ENCODE peak calls at places on chromosomes 4 and X, in seven cellular contexts. T is WERI-Rb-1, V is adrenal gland, R is GM23248, Z is fibroblast of lung, Y is K562, E is pancreas. S is an unnamed sample.

GRCh38 chr4:103264905-103265304 is 66.8 kb upstream of the CENPE start:
- DNase-seq in T (no peak), V (no peak), R (no peak), Z (no peak), Y (no peak), E (no peak), S (no peak)

GRCh38 chr4:169151671-169152070 is 119.1 kb downstream of the SH3RF1 start:
- DNase-seq in T (no peak), V (no peak), R (peak; percentile 44), Z (peak; percentile 85), Y (no peak), E (no peak), S (no peak)

GRCh38 chrX:55908685-55909212 is 191.2 kb downstream of the RRAGB start:
- DNase-seq in T (no peak), V (peak; percentile 8), R (peak; percentile 35), Z (peak; percentile 8), Y (peak; percentile 3), E (no peak), S (no peak)

GRCh38 chr4:161522031-161522430 is 641.8 kb downstream of the FSTL5 start:
- DNase-seq in T (no peak), V (no peak), R (no peak), Z (peak; percentile 12), Y (no peak), E (no peak), S (no peak)

GRCh38 chr4:141022221-141022760 is 111.0 kb downstream of the RNF150 start:
- DNase-seq in T (no peak), V (no peak), R (no peak), Z (no peak), Y (no peak), E (no peak), S (no peak)

GRCh38 chrX:39629001-39629400 is 468.8 kb downstream of the BCOR start:
- DNase-seq in T (no peak), V (no peak), R (no peak), Z (no peak), Y (no peak), E (no peak), S (no peak)

GRCh38 chr4:80909938-80910337 is 120.6 kb upstream of the BMP3 start:
- DNase-seq in T (no peak), V (no peak), R (no peak), Z (no peak), Y (no peak), E (no peak), S (no peak)

GRCh38 chrX:11103751-11104150 is 7.4 kb upstream of the HCCS start:
- DNase-seq in T (no peak), V (no peak), R (peak; percentile 10), Z (no peak), Y (no peak), E (no peak), S (no peak)

GRCh38 chrX:111892375-111892774 is 16.4 kb downstream of the TRPC5OS start:
- DNase-seq in T (no peak), V (no peak), R (no peak), Z (no peak), Y (no peak), E (no peak), S (no peak)

GRCh38 chrX:153370293-153371055 is 30.7 kb downstream of the PNMA6E start:
- DNase-seq in T (no peak), V (no peak), R (no peak), Z (peak; percentile 3), Y (no peak), E (no peak), S (no peak)

GRCh38 chr4:166087569-166087968 is 214.5 kb downstream of the TLL1 start:
- DNase-seq in T (no peak), V (no peak), R (no peak), Z (no peak), Y (no peak), E (peak; percentile 14), S (no peak)

GRCh38 chr4:71296945-71297344 is 41.9 kb upstream of the SLC4A4 start:
- DNase-seq in T (no peak), V (no peak), R (peak; percentile 18), Z (no peak), Y (no peak), E (no peak), S (no peak)

GRCh38 chr4:147732516-147733193 is 767 bp downstream of the ARHGAP10 start:
- DNase-seq in T (peak; percentile 47), V (peak; percentile 56), R (peak; percentile 72), Z (peak; percentile 60), Y (no peak), E (peak; percentile 51), S (peak; percentile 45)

GRCh38 chr4:127622621-127622922 is 10.2 kb upstream of the INTU start:
- DNase-seq in T (peak; percentile 87), V (no peak), R (no peak), Z (no peak), Y (no peak), E (no peak), S (no peak)

GRCh38 chr4:148779771-148780170 is 337.6 kb upstream of the NR3C2 start:
- DNase-seq in T (no peak), V (no peak), R (no peak), Z (no peak), Y (no peak), E (no peak), S (no peak)

GRCh38 chr4:126850286-126850685 is 782.5 kb upstream of the INTU start:
- DNase-seq in T (no peak), V (no peak), R (peak; percentile 93), Z (peak; percentile 93), Y (peak; percentile 78), E (no peak), S (peak; percentile 56)

GRCh38 chrX:9829308-9830267 is 43.4 kb downstream of the SHROOM2 start:
- DNase-seq in T (no peak), V (no peak), R (peak; percentile 14), Z (peak; percentile 66), Y (no peak), E (no peak), S (peak; percentile 13)

GRCh38 chr4:141768954-141769353 is 132.6 kb downstream of the IL15 start:
- DNase-seq in T (no peak), V (no peak), R (peak; percentile 89), Z (peak; percentile 74), Y (no peak), E (no peak), S (peak; percentile 46)

DNA sequence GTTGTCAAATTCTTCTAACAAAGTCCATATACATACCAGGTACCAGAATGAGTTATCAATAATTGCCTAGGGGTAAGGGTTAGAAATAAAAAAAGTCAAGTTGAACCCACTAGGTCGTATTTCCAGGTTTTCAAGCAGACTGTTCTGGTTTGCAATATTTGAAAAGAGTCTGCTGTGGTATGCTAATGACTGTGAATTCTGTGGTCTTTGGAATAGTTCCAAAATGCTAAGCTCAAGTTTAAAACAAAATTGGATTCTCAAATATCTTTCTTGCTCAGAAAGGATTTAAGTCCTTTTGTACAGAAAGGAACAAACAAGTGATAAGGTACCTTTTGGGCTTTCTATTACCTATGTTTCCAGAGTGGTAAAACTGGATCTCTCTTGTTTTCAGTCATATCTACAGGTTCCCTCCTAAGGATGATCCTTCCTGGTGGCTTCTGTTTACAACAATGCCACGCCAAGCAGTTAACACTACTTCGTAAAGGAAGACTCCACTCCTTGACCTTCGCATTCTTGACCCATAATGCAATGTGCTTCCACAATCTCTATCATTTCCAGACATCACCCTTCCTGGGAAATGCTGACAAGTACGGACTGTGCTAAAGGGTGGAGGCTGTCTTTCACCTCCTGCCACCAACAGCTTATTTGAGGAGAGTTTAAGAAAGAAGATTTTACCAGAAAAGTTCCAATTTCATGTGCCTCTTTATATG is 531.7 kb upstream of the FTHL17 start:
- DNase-seq in T (no peak), V (no peak), R (peak; percentile 2), Z (peak; percentile 22), Y (no peak), E (no peak), S (no peak)
- H3K27me3 ChIP-seq in T (peaks cover 2% of the 10 kb centered on the region), V (no peaks in the 10 kb centered on the region), R (no peaks in the 10 kb centered on the region), Z (no peaks in the 10 kb centered on the region), Y (no peaks in the 10 kb centered on the region), E (peaks cover 21% of the 10 kb centered on the region), S (no peaks in the 10 kb centered on the region)

DNA sequence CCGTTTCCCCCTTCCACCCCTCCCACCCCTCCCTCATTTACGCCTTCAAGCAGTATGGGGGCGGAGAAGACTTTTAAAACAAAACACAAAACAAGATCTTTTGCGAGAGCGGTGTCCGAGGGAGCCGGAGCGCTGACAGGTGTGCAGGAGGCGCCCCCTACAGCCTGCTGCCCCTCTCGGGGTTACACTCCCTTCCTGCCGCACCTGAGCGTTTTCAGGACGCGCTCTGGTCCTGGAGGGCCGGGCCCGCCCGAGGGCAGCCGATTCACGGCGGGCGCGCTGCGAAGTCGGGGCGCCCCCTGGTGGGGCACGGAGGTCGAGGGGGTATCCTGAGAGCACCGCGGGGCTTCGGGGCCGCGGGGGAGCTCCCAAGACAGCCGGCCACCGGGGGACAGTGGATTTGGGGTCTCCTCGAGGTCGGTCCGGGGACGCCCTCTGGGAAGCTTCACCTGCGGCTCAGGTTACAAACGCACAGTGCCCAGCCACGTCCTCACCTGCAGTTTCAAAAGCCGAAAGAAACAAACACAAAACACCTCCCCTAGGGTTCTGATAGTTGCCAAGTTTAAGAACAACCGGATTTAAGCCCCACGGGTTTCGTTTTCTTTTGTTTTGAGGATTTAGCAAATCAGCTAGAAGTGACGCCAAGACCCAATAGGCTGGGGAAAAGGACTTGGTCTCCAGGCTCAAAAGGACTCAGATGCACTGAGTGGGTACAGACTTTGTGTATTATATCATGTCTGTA is 8.0 kb upstream of the NEUROG2 start:
- DNase-seq in T (peak; percentile 89), V (peak; percentile 43), R (peak; percentile 60), Z (no peak), Y (peak; percentile 80), E (peak; percentile 78), S (peak; percentile 29)
- H3K27me3 ChIP-seq in T (peaks cover 65% of the 10 kb centered on the region), V (peaks cover 56% of the 10 kb centered on the region), R (peaks cover 60% of the 10 kb centered on the region), Z (peaks cover 50% of the 10 kb centered on the region), Y (peaks cover 26% of the 10 kb centered on the region), E (peaks cover 38% of the 10 kb centered on the region), S (peaks cover 22% of the 10 kb centered on the region)

GRCh38 chr4:3483471-3483921 is 20.4 kb downstream of the DOK7 start:
- DNase-seq in T (peak; percentile 90), V (peak; percentile 47), R (peak; percentile 89), Z (no peak), Y (no peak), E (no peak), S (peak; percentile 41)
- H3K27me3 ChIP-seq in T (no peaks in the 10 kb centered on the region), V (peaks cover 26% of the 10 kb centered on the region), R (no peaks in the 10 kb centered on the region), Z (peaks cover 16% of the 10 kb centered on the region), Y (peaks cover 21% of the 10 kb centered on the region), E (no peaks in the 10 kb centered on the region), S (no peaks in the 10 kb centered on the region)

DNA sequence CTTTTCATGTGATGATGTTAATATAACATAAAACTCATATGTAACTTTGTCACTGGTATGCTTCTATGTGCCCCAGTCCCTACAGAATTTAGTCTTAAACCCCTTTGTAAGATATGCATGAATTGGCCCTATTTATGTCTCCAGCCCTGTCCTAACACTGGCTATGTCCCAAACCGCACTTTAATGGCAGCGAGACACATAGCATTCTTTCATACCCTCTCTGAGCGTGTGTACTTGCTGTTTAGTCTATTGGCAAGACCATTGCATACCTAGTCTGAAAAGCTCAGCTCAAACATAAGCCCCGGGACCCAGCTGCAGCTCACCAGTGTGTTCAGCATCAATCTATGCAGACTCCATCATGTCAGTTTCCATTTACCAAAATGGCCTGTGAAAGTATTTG is 1018.4 kb upstream of the TENM3 start:
- DNase-seq in T (no peak), V (no peak), R (no peak), Z (no peak), Y (no peak), E (no peak), S (no peak)
- H3K27me3 ChIP-seq in T (peaks cover 2% of the 10 kb centered on the region), V (no peaks in the 10 kb centered on the region), R (no peaks in the 10 kb centered on the region), Z (no peaks in the 10 kb centered on the region), Y (no peaks in the 10 kb centered on the region), E (no peaks in the 10 kb centered on the region), S (no peaks in the 10 kb centered on the region)